ENCODE peak calls at places on chromosomes 12 and 14, in four cellular contexts. Z is amniotic epithelial cell, I is nephron progenitor cell, K is transverse colon. J is an unnamed sample.

GRCh38 chr14:100383727-100384158 is 60.6 kb downstream of the SLC25A47 start:
- DNase-seq in Z (peak), K (peak), I (peak), J (no peak)

GRCh38 chr14:69138189-69138535 is 14.8 kb downstream of the DCAF5 start:
- DNase-seq in I (no peak), K (no peak), Z (peak), J (no peak)

GRCh38 chr14:89267656-89268055 is 149.4 kb downstream of the FOXN3 start:
- DNase-seq in I (no peak), K (no peak), Z (no peak), J (no peak)

GRCh38 chr12:45244561-45245348 is 28.9 kb downstream of the ANO6 start:
- DNase-seq in I (no peak), Z (peak), K (no peak), J (no peak)

GRCh38 chr14:59268011-59268410 is 79.5 kb downstream of the DAAM1 start:
- DNase-seq in K (no peak), Z (no peak), I (no peak), J (no peak)

GRCh38 chr12:4866288-4866687 is 43.4 kb upstream of the KCNA1 start:
- DNase-seq in I (no peak), Z (no peak), K (no peak), J (no peak)

GRCh38 chr12:12032260-12032761 is 38.4 kb upstream of the BCL2L14 start:
- DNase-seq in K (peak), I (no peak), Z (no peak), J (no peak)

GRCh38 chr12:82912406-82912805 is 225.7 kb downstream of the TMTC2 start:
- DNase-seq in I (no peak), Z (peak), K (no peak), J (no peak)

GRCh38 chr14:49971156-49972141 is 78.6 kb downstream of the ARF6 start:
- DNase-seq in Z (no peak), K (peak), I (no peak), J (peak)

GRCh38 chr12:3698218-3698974 is 54.5 kb downstream of the CRACR2A start:
- DNase-seq in Z (peak), I (no peak), K (no peak), J (peak)

GRCh38 chr12:98419101-98419794 is 96.1 kb upstream of the TMPO start:
- DNase-seq in K (no peak), Z (peak), I (no peak), J (no peak)

GRCh38 chr12:20269352-20270067 is 98.8 kb upstream of the PDE3A start:
- DNase-seq in Z (no peak), I (no peak), K (no peak), J (no peak)

GRCh38 chr14:23359722-23360447 is 5.1 kb downstream of the EFS start:
- DNase-seq in K (no peak), Z (no peak), I (no peak), J (no peak)

GRCh38 chr12:13425766-13426165 is 229.2 kb downstream of the EMP1 start:
- DNase-seq in K (no peak), Z (peak), I (no peak), J (no peak)

GRCh38 chr14:97848351-97848980 is 1051.3 kb downstream of the VRK1 start:
- DNase-seq in I (peak), K (no peak), Z (no peak), J (no peak)

GRCh38 chr14:75452900-75453816 is 25.3 kb downstream of the JDP2 start:
- DNase-seq in I (peak), K (peak), Z (peak), J (peak)

GRCh38 chr12:96809522-96809921 is 97.5 kb upstream of the NEDD1 start:
- DNase-seq in I (no peak), K (no peak), Z (no peak), J (no peak)

GRCh38 chr14:70821916-70822705 is 12.8 kb upstream of the MAP3K9 start:
- DNase-seq in I (peak), Z (peak), K (peak), J (no peak)